ENCODE peak calls at places on chromosomes 7 and 10, in five cellular contexts. P is NCI-H748 treated with DMSO at 0.1 percent for 48 hours; L is MV-4-11; B is AG04449; E is stimulated activated CD8-positive, alpha-beta memory T cell treated with anti-CD3 and anti-CD28 coated beads, Interleukin-7, amount 100 ng/mL, for 1 hour. X is an unnamed sample.
A peak's percentile ranks its signal among the peaks of the same experiment; 100 is the strongest.

GRCh38 chr7:92747041-92747835 is 89.1 kb downstream of the CDK6 start:
- DNase-seq in L (peak; percentile 30), B (no peak), E (no peak), P (no peak), X (no peak)

GRCh38 chr10:86966008-86966654 is 2.2 kb upstream of the ADIRF start:
- DNase-seq in L (no peak), P (no peak), E (no peak), B (no peak), X (no peak)

GRCh38 chr10:5971315-5971832 is 6.0 kb downstream of the IL15RA start:
- DNase-seq in E (no peak), L (peak; percentile 54), P (no peak), B (no peak), X (no peak)

GRCh38 chr7:33904680-33905388 is 505 bp upstream of the BMPER start:
- DNase-seq in L (no peak), B (no peak), E (no peak), P (no peak), X (no peak)

GRCh38 chr10:30977385-30977784 is 54.3 kb downstream of the ZNF438 start:
- DNase-seq in E (no peak), L (no peak), P (no peak), B (no peak), X (no peak)

GRCh38 chr7:148078126-148078525 is 512.4 kb upstream of the C7orf33 start:
- DNase-seq in E (no peak), L (no peak), P (no peak), B (no peak), X (no peak)

GRCh38 chr10:77936697-77937567 is 10.4 kb upstream of the DLG5 start:
- DNase-seq in L (no peak), P (no peak), E (no peak), B (no peak), X (no peak)

GRCh38 chr10:97861924-97862323 is 12.3 kb downstream of the GOLGA7B start:
- DNase-seq in L (no peak), E (no peak), B (no peak), P (no peak), X (no peak)

GRCh38 chr7:70676243-70676642 is 455.7 kb upstream of the GALNT17 start:
- DNase-seq in L (no peak), B (no peak), E (no peak), P (no peak), X (no peak)

GRCh38 chr10:34547283-34547682 is 267.8 kb downstream of the PARD3 start:
- DNase-seq in P (no peak), E (no peak), B (peak; percentile 19), L (no peak), X (no peak)

GRCh38 chr10:8389630-8390029 is 335.1 kb downstream of the GATA3 start:
- DNase-seq in L (no peak), E (no peak), B (no peak), P (no peak), X (peak; percentile 49)

GRCh38 chr7:2843711-2844152 is 376 bp downstream of the GNA12 start:
- DNase-seq in P (no peak), E (no peak), B (no peak), L (no peak), X (no peak)

GRCh38 chr10:113041841-113042745 is 92.0 kb downstream of the TCF7L2 start:
- DNase-seq in L (no peak), B (no peak), P (no peak), E (no peak), X (no peak)

GRCh38 chr7:127983804-127984332 is 47.4 kb downstream of the LRRC4 start:
- DNase-seq in B (no peak), E (no peak), P (no peak), L (no peak), X (no peak)

GRCh38 chr7:155963356-155963755 is 151.1 kb upstream of the SHH start:
- DNase-seq in L (no peak), B (no peak), P (no peak), E (no peak), X (no peak)

GRCh38 chr10:81534991-81535390 is 340.0 kb upstream of the NRG3 start:
- DNase-seq in L (no peak), E (no peak), B (no peak), P (no peak), X (no peak)

GRCh38 chr10:98141484-98142073 is 7.1 kb downstream of the R3HCC1L start:
- DNase-seq in P (no peak), B (no peak), L (no peak), E (no peak), X (no peak)

GRCh38 chr7:87564290-87564963 is 36.3 kb downstream of the ABCB1 start:
- DNase-seq in E (peak; percentile 1), L (peak; percentile 18), P (no peak), B (no peak), X (no peak)

GRCh38 chr10:127441350-127442219 is 107.5 kb upstream of the NPS start:
- DNase-seq in E (no peak), B (no peak), P (no peak), L (no peak), X (no peak)

GRCh38 chr10:74177140-74177677 is 26.2 kb downstream of the ADK start:
- DNase-seq in P (peak; percentile 0), E (peak; percentile 10), B (no peak), L (no peak), X (no peak)

GRCh38 chr10:80459047-80459865 is 5.1 kb downstream of the TSPAN14 start:
- DNase-seq in L (peak; percentile 96), B (no peak), E (peak; percentile 42), P (no peak), X (peak; percentile 77)

GRCh38 chr10:12823361-12823760 is 178.2 kb downstream of the CCDC3 start:
- DNase-seq in P (no peak), B (no peak), L (no peak), E (no peak), X (no peak)

GRCh38 chr10:132872658-132873057 is 69.7 kb downstream of the CFAP46 start:
- DNase-seq in P (no peak), E (no peak), B (no peak), L (no peak), X (no peak)

GRCh38 chr7:55206235-55207029 is 158.7 kb upstream of the LANCL2 start:
- DNase-seq in P (no peak), L (no peak), B (no peak), E (no peak), X (no peak)

GRCh38 chr7:73520673-73521635 is 1.1 kb downstream of the BAZ1B start:
- DNase-seq in B (no peak), E (no peak), P (no peak), L (peak; percentile 36), X (no peak)

GRCh38 chr10:3065622-3066021 is 1.7 kb upstream of the PFKP start:
- DNase-seq in E (no peak), L (no peak), P (no peak), B (no peak), X (no peak)

GRCh38 chr7:13067036-13067435 is 379.6 kb downstream of the ARL4A start:
- DNase-seq in P (no peak), B (no peak), E (no peak), L (no peak), X (no peak)

GRCh38 chr10:100740476-100741341 is 4.7 kb upstream of the PAX2 start:
- DNase-seq in P (no peak), E (no peak), B (no peak), L (no peak), X (no peak)

GRCh38 chr7:47782022-47782421 is 166.2 kb downstream of the PKD1L1 start:
- DNase-seq in E (no peak), L (no peak), B (no peak), P (no peak), X (peak; percentile 48)

GRCh38 chr7:137668404-137668803 is 178.4 kb downstream of the DGKI start:
- DNase-seq in L (no peak), E (no peak), B (no peak), P (no peak), X (no peak)

GRCh38 chr7:158005531-158005930 is 582.1 kb downstream of the PTPRN2 start:
- DNase-seq in B (no peak), E (no peak), L (no peak), P (no peak), X (no peak)

GRCh38 chr7:151731022-151731441 is 145.9 kb downstream of the PRKAG2 start:
- DNase-seq in B (no peak), L (no peak), P (no peak), E (no peak), X (no peak)

GRCh38 chr7:95594185-95594584 is 2.1 kb downstream of the PDK4 start:
- DNase-seq in P (no peak), E (no peak), L (no peak), B (no peak), X (no peak)

GRCh38 chr10:83680470-83680891 is 458.8 kb upstream of the GHITM start:
- DNase-seq in E (no peak), P (no peak), B (no peak), L (no peak), X (no peak)

GRCh38 chr10:58385784-58386112 is 538 bp downstream of the TFAM start:
- DNase-seq in E (no peak), L (no peak), P (no peak), B (no peak), X (no peak)

X was measured in BJ.